ENCODE peak calls at places on chromosomes 13 and 19, in five cellular contexts. P is iPS-NIHi11; W is GM23248; Z is aorta; Q is stimulated activated CD4-positive, alpha-beta T cell treated with anti-CD3 and anti-CD28 coated beads, Interleukin-4, amount 100 ng/mL, for 24 hours. M is an unnamed sample.

GRCh38 chr19:45781282-45782161 is 768 bp downstream of the DMPK start:
- DNase-seq in W (peak), Z (peak), P (no peak), Q (no peak), M (peak)

GRCh38 chr19:37778613-37779138 is 710 bp downstream of the ZNF573 start:
- DNase-seq in W (peak), Z (peak), P (peak), Q (no peak), M (no peak)

GRCh38 chr19:31666126-31666525 is 316.9 kb upstream of the TSHZ3 start:
- DNase-seq in Z (no peak), W (no peak), P (no peak), Q (no peak), M (no peak)

GRCh38 chr19:11535792-11536595 is 2.7 kb upstream of the CNN1 start:
- DNase-seq in Z (peak), Q (peak), P (peak), W (peak), M (peak)

GRCh38 chr19:28196961-28197360 is 1016.0 kb downstream of the UQCRFS1 start:
- DNase-seq in W (no peak), P (no peak), Z (no peak), Q (no peak), M (no peak)

GRCh38 chr13:23969672-23970071 is 72.4 kb upstream of the C1QTNF9B start:
- DNase-seq in Q (no peak), P (no peak), Z (no peak), W (peak), M (no peak)

GRCh38 chr13:23488442-23488841 is 54.9 kb upstream of the SACS start:
- DNase-seq in P (no peak), Z (no peak), W (peak), Q (no peak), M (no peak)

GRCh38 chr19:49111218-49111998 is 2.8 kb upstream of the LIN7B start:
- DNase-seq in P (no peak), Q (no peak), Z (no peak), W (no peak), M (no peak)

GRCh38 chr13:22214184-22214583 is 543.3 kb downstream of the FGF9 start:
- DNase-seq in P (no peak), Q (no peak), Z (no peak), W (no peak), M (no peak)

GRCh38 chr19:17706750-17707181 is 12.5 kb upstream of the MAP1S start:
- DNase-seq in W (peak), Q (no peak), P (peak), Z (no peak), M (no peak)

GRCh38 chr19:35773020-35773809 is 2.1 kb upstream of the ARHGAP33 start:
- DNase-seq in Q (no peak), P (no peak), W (peak), Z (no peak), M (no peak)

GRCh38 chr19:14505488-14506239 is 9.7 kb upstream of the GIPC1 start:
- DNase-seq in P (peak), W (peak), Z (peak), Q (peak), M (peak)

GRCh38 chr19:2922987-2923386 is 21.8 kb downstream of the ZNF77 start:
- DNase-seq in Q (no peak), P (peak), Z (no peak), W (no peak), M (no peak)

GRCh38 chr13:26977541-26977940 is 194.1 kb downstream of the USP12 start:
- DNase-seq in Q (no peak), Z (no peak), P (no peak), W (peak), M (no peak)

GRCh38 chr13:40149611-40150283 is 494.3 kb downstream of the COG6 start:
- DNase-seq in Z (peak), Q (peak), W (peak), P (no peak), M (no peak)

GRCh38 chr13:31881495-31881882 is 142.2 kb downstream of the RXFP2 start:
- DNase-seq in P (no peak), Z (no peak), Q (no peak), W (no peak), M (no peak)

GRCh38 chr19:45746866-45747265 is 13.6 kb downstream of the MEIOSIN start:
- DNase-seq in Z (no peak), W (no peak), Q (no peak), P (no peak), M (no peak)

GRCh38 chr13:102870677-102871415 is 25.0 kb downstream of the ERCC5 start:
- DNase-seq in Z (no peak), W (peak), Q (peak), P (peak), M (peak)

GRCh38 chr13:45370922-45371406 is 30.0 kb upstream of the TPT1 start:
- DNase-seq in Q (peak), P (peak), W (peak), Z (peak), M (peak)

GRCh38 chr13:99894105-99894504 is 77.5 kb downstream of the ZIC5 start:
- DNase-seq in P (no peak), W (no peak), Z (no peak), Q (no peak), M (no peak)

GRCh38 chr13:32381539-32381938 is 46.4 kb downstream of the N4BP2L1 start:
- DNase-seq in W (peak), Z (no peak), P (peak), Q (no peak), M (peak)

GRCh38 chr13:107020393-107020792 is 452.5 kb upstream of the ARGLU1 start:
- DNase-seq in P (no peak), W (no peak), Q (no peak), Z (no peak), M (no peak)

GRCh38 chr19:49475995-49476880 is 2.2 kb downstream of the FLT3LG start:
- DNase-seq in P (peak), Z (no peak), Q (peak), W (peak), M (no peak)

GRCh38 chr13:23175920-23176319 is 4.9 kb upstream of the SGCG start:
- DNase-seq in Q (no peak), W (peak), Z (no peak), P (no peak), M (no peak)

GRCh38 chr13:51122868-51123267 is 11.8 kb upstream of the C13orf42 start:
- DNase-seq in P (no peak), Z (no peak), W (no peak), Q (peak), M (no peak)

GRCh38 chr13:75061909-75062308 is 420.1 kb downstream of the TBC1D4 start:
- DNase-seq in P (no peak), Q (no peak), Z (no peak), W (no peak), M (no peak)

GRCh38 chr19:15656467-15656866 is 15.8 kb downstream of the CYP4F3 start:
- DNase-seq in P (no peak), Q (no peak), W (no peak), Z (no peak), M (no peak)

GRCh38 chr19:44800461-44800860 is 8.4 kb upstream of the BCAM start:
- DNase-seq in W (peak), Z (peak), P (peak), Q (peak), M (peak)

M was measured in erythroblast.